ENCODE peak calls at places on chromosome 6, in five cellular contexts. Y is endothelial cell of umbilical vein, Z is HepG2, C is IMR-90, G is HCT116. Q is an unnamed sample.

GRCh38 chr6:14922306-14922705 is 323.6 kb upstream of the JARID2 start:
- DNase-seq in Z (no peak), C (no peak), G (no peak), Y (no peak), Q (no peak)

GRCh38 chr6:108562503-108562993 is 1.8 kb downstream of the FOXO3 start:
- DNase-seq in Y (peak; percentile 76), G (peak; percentile 69), C (peak; percentile 81), Z (peak; percentile 80), Q (peak; percentile 77)

GRCh38 chr6:35343092-35343834 is 905 bp downstream of the PPARD start:
- DNase-seq in Z (no peak), Y (peak; percentile 75), C (peak; percentile 32), G (no peak), Q (no peak)

GRCh38 chr6:109230444-109230843 is 135.1 kb downstream of the CEP57L1 start:
- DNase-seq in Y (no peak), Z (no peak), C (no peak), G (no peak), Q (no peak)

GRCh38 chr6:118660218-118660569 is 8.8 kb upstream of the CEP85L start:
- DNase-seq in G (no peak), Y (peak; percentile 48), C (no peak), Z (no peak), Q (no peak)

GRCh38 chr6:26029857-26030653 is 57.2 kb upstream of the HFE start:
- DNase-seq in C (no peak), Y (no peak), G (no peak), Z (no peak), Q (no peak)

GRCh38 chr6:169897601-169898358 is 146.4 kb downstream of the ERMARD start:
- DNase-seq in C (no peak), Y (no peak), G (no peak), Z (no peak), Q (no peak)

GRCh38 chr6:99415446-99415845 is 9.7 kb downstream of the PNISR start:
- DNase-seq in Y (no peak), G (no peak), Z (no peak), C (peak; percentile 51), Q (no peak)

GRCh38 chr6:4128748-4129147 is 6.6 kb downstream of the ECI2 start:
- DNase-seq in Y (peak; percentile 80), Z (no peak), C (peak; percentile 18), G (no peak), Q (no peak)

GRCh38 chr6:2257358-2257757 is 12.0 kb upstream of the GMDS start:
- DNase-seq in C (no peak), Y (no peak), G (no peak), Z (no peak), Q (no peak)

GRCh38 chr6:75196051-75196743 is 9.7 kb downstream of the COL12A1 start:
- DNase-seq in Z (no peak), G (no peak), C (peak; percentile 80), Y (peak; percentile 72), Q (no peak)

GRCh38 chr6:41011673-41012072 is 27.3 kb downstream of the UNC5CL start:
- DNase-seq in G (no peak), Y (no peak), C (no peak), Z (no peak), Q (no peak)

GRCh38 chr6:157245486-157245885 is 77.8 kb downstream of the TMEM242 start:
- DNase-seq in Y (no peak), G (no peak), Z (no peak), C (no peak), Q (no peak)

GRCh38 chr6:87705070-87705691 is 3.1 kb upstream of the AKIRIN2 start:
- DNase-seq in Z (peak; percentile 76), C (peak; percentile 80), G (no peak), Y (no peak), Q (no peak)

GRCh38 chr6:3608159-3608558 is 143.4 kb downstream of the PXDC1 start:
- DNase-seq in G (no peak), Z (no peak), Y (no peak), C (no peak), Q (no peak)

GRCh38 chr6:52516269-52516668 is 60.6 kb downstream of the TRAM2 start:
- DNase-seq in C (no peak), G (no peak), Z (no peak), Y (no peak), Q (no peak)

GRCh38 chr6:159761135-159761872 is 541 bp upstream of the ACAT2 start:
- DNase-seq in Y (peak; percentile 58), C (no peak), G (no peak), Z (peak; percentile 14), Q (no peak)

GRCh38 chr6:10248378-10248843 is 166.5 kb downstream of the TFAP2A start:
- DNase-seq in G (no peak), Y (no peak), C (peak; percentile 2), Z (no peak), Q (no peak)

GRCh38 chr6:119791746-119792145 is 442.2 kb upstream of the MAN1A1 start:
- DNase-seq in G (peak; percentile 29), Z (no peak), Y (no peak), C (no peak), Q (no peak)

GRCh38 chr6:83429857-83430605 is 820 bp downstream of the ME1 start:
- DNase-seq in C (peak; percentile 40), Y (peak; percentile 39), Z (no peak), G (peak; percentile 46), Q (no peak)

GRCh38 chr6:73477407-73477806 is 15.9 kb downstream of the MTO1 start:
- DNase-seq in Y (no peak), G (no peak), C (no peak), Z (no peak), Q (no peak)

GRCh38 chr6:36399970-36400369 is 12.5 kb upstream of the ETV7 start:
- DNase-seq in C (no peak), Z (no peak), G (no peak), Y (no peak), Q (no peak)

GRCh38 chr6:81962198-81962597 is 209.7 kb upstream of the TENT5A start:
- DNase-seq in C (no peak), Z (no peak), G (no peak), Y (no peak), Q (no peak)

GRCh38 chr6:2209226-2209809 is 36.1 kb downstream of the GMDS start:
- DNase-seq in Z (peak; percentile 72), Y (peak; percentile 64), C (peak; percentile 30), G (peak; percentile 45), Q (peak; percentile 76)

GRCh38 chr6:73797861-73798260 is 101.9 kb downstream of the CD109 start:
- DNase-seq in Y (no peak), G (no peak), C (peak; percentile 60), Z (no peak), Q (no peak)

GRCh38 chr6:88545991-88546390 is 379.8 kb upstream of the CNR1 start:
- DNase-seq in G (no peak), C (no peak), Y (no peak), Z (no peak), Q (no peak)

GRCh38 chr6:71468841-71469750 is 180.5 kb downstream of the OGFRL1 start:
- DNase-seq in C (peak; percentile 95), Z (no peak), Y (no peak), G (no peak), Q (no peak)

GRCh38 chr6:40640591-40641293 is 53.6 kb upstream of the LRFN2 start:
- DNase-seq in Y (no peak), G (no peak), C (no peak), Z (no peak), Q (no peak)

GRCh38 chr6:7137335-7138106 is 29.8 kb downstream of the RREB1 start:
- DNase-seq in C (peak; percentile 77), Y (peak; percentile 37), Z (no peak), G (no peak), Q (no peak)

GRCh38 chr6:137724495-137725211 is 142.4 kb upstream of the TNFAIP3 start:
- DNase-seq in Z (no peak), G (no peak), C (no peak), Y (no peak), Q (no peak)

GRCh38 chr6:1917628-1918371 is 308.1 kb downstream of the FOXC1 start:
- DNase-seq in G (peak; percentile 40), C (peak; percentile 91), Y (peak; percentile 86), Z (peak; percentile 44), Q (peak; percentile 53)

GRCh38 chr6:157236040-157236725 is 87.1 kb downstream of the TMEM242 start:
- DNase-seq in G (no peak), Z (no peak), Y (no peak), C (no peak), Q (peak; percentile 82)

GRCh38 chr6:117449549-117450439 is 24.1 kb upstream of the ROS1 start:
- DNase-seq in C (peak; percentile 83), Z (peak; percentile 66), Y (peak; percentile 84), G (peak; percentile 56), Q (no peak)

GRCh38 chr6:117232191-117232590 is 33.2 kb upstream of the VGLL2 start:
- DNase-seq in Y (no peak), Z (no peak), G (no peak), C (no peak), Q (no peak)

GRCh38 chr6:36526066-36526465 is 21.2 kb downstream of the STK38 start:
- DNase-seq in Y (no peak), G (no peak), Z (no peak), C (no peak), Q (no peak)

GRCh38 chr6:141484726-141485125 is 648.0 kb upstream of the GJE1 start:
- DNase-seq in G (no peak), C (peak; percentile 47), Y (no peak), Z (peak; percentile 12), Q (no peak)

GRCh38 chr6:155327326-155328073 is 13.2 kb upstream of the TFB1M start:
- DNase-seq in Y (peak; percentile 84), G (peak; percentile 55), C (peak; percentile 78), Z (peak; percentile 86), Q (no peak)
- H3K9ac ChIP-seq in Y (no peak overlapping the region), G (no peak overlapping the region), C (peak overlapping the region; percentile 48), Z (peak overlapping the region; percentile 100), Q (no peak overlapping the region)

DNA sequence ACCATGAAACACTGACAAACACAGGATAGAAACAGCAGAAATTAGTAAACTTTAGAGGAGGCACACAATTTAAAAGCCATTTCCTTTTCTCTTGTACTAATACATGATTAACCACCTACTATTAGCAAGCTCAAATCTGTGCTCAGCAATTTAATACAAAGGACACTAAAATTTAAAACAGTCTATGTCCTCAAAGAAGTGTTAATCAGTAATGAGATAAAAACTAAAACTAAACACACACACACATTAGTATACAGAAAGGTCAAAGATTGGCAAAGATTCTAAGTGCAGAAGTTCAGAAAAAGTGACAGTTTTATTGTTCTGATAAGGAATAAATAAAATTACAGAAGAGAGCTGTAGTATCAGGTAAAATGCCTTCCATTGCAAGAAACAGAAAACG is 73.9 kb upstream of the RUNX2 start:
- DNase-seq in Y (no peak), C (no peak), G (no peak), Z (no peak), Q (no peak)
- H3K9ac ChIP-seq in Y (no peak overlapping the region), C (no peak overlapping the region), G (no peak overlapping the region), Z (no peak overlapping the region), Q (no peak overlapping the region)

DNA sequence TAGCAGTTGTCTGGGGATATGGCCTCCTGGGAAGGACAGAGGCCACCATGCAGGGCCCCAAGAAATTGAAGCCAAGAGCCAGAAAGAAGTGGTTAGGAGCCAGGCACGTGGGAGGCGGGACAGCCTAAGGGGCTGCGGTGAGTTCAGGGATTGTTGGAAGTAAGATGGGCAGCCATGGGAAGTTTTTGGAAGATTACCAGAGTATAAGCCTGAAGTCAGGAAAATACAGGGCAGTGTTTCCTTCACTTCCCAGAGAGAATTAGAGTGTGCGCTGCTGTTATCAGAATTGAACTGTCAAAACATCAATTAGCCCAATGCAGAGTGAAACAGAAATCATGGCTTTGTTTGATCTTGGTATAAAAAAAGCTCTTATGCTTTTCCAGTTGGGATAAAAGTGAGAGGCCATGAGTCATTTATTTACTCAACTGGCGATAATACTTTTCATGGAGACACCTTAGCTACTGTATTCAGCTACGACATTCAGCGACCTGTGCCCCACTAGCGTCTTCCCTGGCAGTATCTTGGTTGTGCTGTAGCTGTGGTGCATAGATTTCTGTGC is 66.9 kb downstream of the PHACTR2 start:
- DNase-seq in C (peak; percentile 18), Y (no peak), G (peak; percentile 10), Z (peak; percentile 85), Q (no peak)
- H3K9ac ChIP-seq in C (peak overlapping the region; percentile 57), Y (no peak overlapping the region), G (no peak overlapping the region), Z (peak overlapping the region; percentile 94), Q (no peak overlapping the region)

GRCh38 chr6:166656269-166657206 is 29.5 kb upstream of the RPS6KA2 start:
- DNase-seq in C (peak; percentile 58), Y (no peak), Z (peak; percentile 56), G (no peak), Q (peak; percentile 66)
- H3K9ac ChIP-seq in C (no peak overlapping the region), Y (no peak overlapping the region), Z (no peak overlapping the region), G (no peak overlapping the region), Q (no peak overlapping the region)